ENCODE peak calls at places on chromosomes 1 and 21, in nine cellular contexts. Q is foreskin fibroblast, X is BE2C, C is fibroblast of lung, B is cardiac fibroblast, H is Peyer's patch, F is endothelial cell of umbilical vein, D is right lobe of liver, Z is OCI-LY7. G is an unnamed sample.

GRCh38 chr1:88698140-88698539 is 14.1 kb downstream of the PKN2 start:
- DNase-seq in Q (no peak), X (no peak), C (peak; percentile 38), B (peak; percentile 58), H (no peak), F (peak; percentile 57), D (no peak), Z (no peak), G (no peak)

GRCh38 chr1:17451731-17452130 is 12.3 kb upstream of the RCC2 start:
- DNase-seq in Q (no peak), X (no peak), C (no peak), B (no peak), H (no peak), F (no peak), D (no peak), Z (no peak), G (no peak)

GRCh38 chr21:43692949-43693348 is 26.0 kb upstream of the PDXK start:
- DNase-seq in Q (no peak), X (no peak), C (no peak), B (no peak), H (no peak), F (no peak), D (no peak), Z (no peak), G (no peak)

GRCh38 chr1:55727010-55727409 is 511.8 kb upstream of the USP24 start:
- DNase-seq in Q (peak; percentile 55), X (no peak), C (peak; percentile 70), B (peak; percentile 85), H (no peak), F (no peak), D (no peak), Z (no peak), G (no peak)

GRCh38 chr1:43349594-43350306 is 9.0 kb upstream of the CDC20 start:
- DNase-seq in Q (peak; percentile 37), X (no peak), C (peak; percentile 71), B (peak; percentile 48), H (no peak), F (no peak), D (no peak), Z (peak; percentile 36), G (peak; percentile 44)

GRCh38 chr1:115158181-115158580 is 68.9 kb upstream of the TSPAN2 start:
- DNase-seq in Q (peak; percentile 76), X (no peak), C (peak; percentile 80), B (peak; percentile 63), H (no peak), F (no peak), D (no peak), Z (no peak), G (no peak)

GRCh38 chr1:192951961-192952460 is 107.1 kb downstream of the UCHL5 start:
- DNase-seq in Q (peak; percentile 87), X (no peak), C (peak; percentile 89), B (peak; percentile 96), H (no peak), F (peak; percentile 96), D (no peak), Z (no peak), G (peak; percentile 15)

GRCh38 chr1:213250041-213250440 is 199.0 kb downstream of the RPS6KC1 start:
- DNase-seq in Q (no peak), X (peak; percentile 7), C (no peak), B (no peak), H (no peak), F (no peak), D (no peak), Z (no peak), G (no peak)

GRCh38 chr1:107010582-107010981 is 45.9 kb upstream of the PRMT6 start:
- DNase-seq in Q (no peak), X (no peak), C (no peak), B (no peak), H (no peak), F (no peak), D (no peak), Z (peak; percentile 56), G (no peak)

GRCh38 chr1:236403905-236404696 is 10.0 kb downstream of the EDARADD start:
- DNase-seq in Q (no peak), X (no peak), C (no peak), B (no peak), H (no peak), F (no peak), D (no peak), Z (no peak), G (no peak)
- TF ChIP-seq CTCF in Q (no peak), X (no peak), C (no peak), B (no peak), H (no peak), F (no peak), D (no peak), Z (no peak), G (no peak)

GRCh38 chr1:29728703-29729102 is 492.4 kb downstream of the PTPRU start:
- DNase-seq in Q (no peak), X (no peak), C (no peak), B (no peak), H (no peak), F (no peak), D (no peak), Z (no peak), G (no peak)
- H3K4me3 ChIP-seq in Q (no peak overlapping the region), X (no peak overlapping the region), C (no peak overlapping the region), B (no peak overlapping the region), H (no peak overlapping the region), F (no peak overlapping the region), D (no peak overlapping the region), Z (no peak overlapping the region), G (no peak overlapping the region)

DNA sequence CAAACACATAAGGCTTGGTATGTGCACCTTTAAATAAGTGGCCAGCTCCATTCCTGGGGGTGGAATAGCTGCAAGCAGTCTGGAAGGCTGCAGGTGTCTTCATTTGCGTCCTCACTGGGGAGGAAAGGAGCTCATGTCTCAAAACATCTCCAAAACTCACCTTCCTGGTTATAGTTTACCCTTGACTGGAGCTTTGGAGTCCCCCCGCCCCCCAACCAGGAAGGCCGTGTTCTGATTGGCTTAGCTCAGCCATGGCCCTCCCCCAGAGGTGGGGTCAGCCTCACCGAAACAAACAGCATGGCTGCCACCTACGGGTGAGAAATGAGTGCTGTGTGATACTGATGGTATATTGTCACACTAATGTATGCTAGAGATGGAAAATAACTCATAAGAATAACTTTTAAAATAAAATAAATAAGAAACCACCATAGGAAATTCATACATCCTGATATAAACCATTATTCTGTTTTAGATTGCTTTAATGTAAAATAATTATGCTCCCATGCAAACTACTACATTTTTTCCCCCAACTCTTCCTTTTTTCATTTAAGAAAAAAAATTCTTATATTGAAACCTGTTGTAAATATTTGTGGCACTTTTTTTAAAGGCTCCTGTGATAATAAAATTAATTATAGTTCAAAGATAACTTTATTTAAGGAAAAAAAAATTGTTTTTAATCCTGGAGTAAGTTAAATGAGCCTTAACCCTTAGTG is 90.8 kb downstream of the ZP4 start:
- DNase-seq in Q (no peak), X (peak; percentile 92), C (peak; percentile 34), B (peak; percentile 8), H (peak; percentile 80), F (no peak), D (peak; percentile 88), Z (peak; percentile 80), G (no peak)
- TF ChIP-seq CTCF in Q (no peak), X (peak; percentile 85), C (no peak), B (no peak), H (peak; percentile 72), F (no peak), D (peak; percentile 55), Z (peak; percentile 78), G (peak; percentile 18)

DNA sequence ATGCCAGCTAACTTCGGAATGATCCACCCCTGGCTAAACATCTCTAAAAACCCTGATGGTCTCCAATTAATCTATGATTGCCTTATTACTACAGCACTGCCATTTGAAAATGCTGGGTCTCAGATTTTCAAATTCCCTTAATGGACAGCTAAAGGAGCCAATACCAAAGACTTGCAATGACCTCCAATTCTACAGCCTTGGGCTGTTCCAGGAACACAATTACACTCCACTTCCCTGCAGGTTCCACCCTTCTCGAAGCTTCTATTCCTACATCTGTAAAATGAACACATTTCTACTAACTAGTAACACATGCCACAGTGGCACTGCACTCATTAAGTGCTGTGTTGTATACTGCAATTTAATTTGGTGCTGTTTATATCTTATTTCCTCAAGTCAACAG is 85.7 kb upstream of the AK4 start:
- DNase-seq in Q (no peak), X (no peak), C (no peak), B (no peak), H (no peak), F (no peak), D (no peak), Z (no peak), G (no peak)
- H3K4me3 ChIP-seq in Q (no peak overlapping the region), X (no peak overlapping the region), C (no peak overlapping the region), B (no peak overlapping the region), H (no peak overlapping the region), F (no peak overlapping the region), D (no peak overlapping the region), Z (no peak overlapping the region), G (no peak overlapping the region)

GRCh38 chr1:174932587-174932986 is 67.2 kb upstream of the CACYBP start:
- DNase-seq in Q (no peak), X (no peak), C (no peak), B (no peak), H (no peak), F (no peak), D (no peak), Z (no peak), G (no peak)
- TF ChIP-seq CTCF in Q (no peak), X (no peak), C (no peak), B (peak; percentile 3), H (no peak), F (no peak), D (no peak), Z (peak; percentile 30), G (peak; percentile 8)

GRCh38 chr1:156502396-156502748 is 1.8 kb upstream of the MEF2D start:
- DNase-seq in Q (no peak), X (no peak), C (no peak), B (peak; percentile 41), H (no peak), F (no peak), D (no peak), Z (peak; percentile 42), G (no peak)

GRCh38 chr1:156504062-156504813 is 3.7 kb upstream of the MEF2D start:
- DNase-seq in Q (no peak), X (no peak), C (no peak), B (no peak), H (peak; percentile 59), F (no peak), D (no peak), Z (peak; percentile 84), G (no peak)

GRCh38 chr1:156504821-156505678 is 4.5 kb upstream of the MEF2D start:
- DNase-seq in Q (peak; percentile 100), X (peak; percentile 98), C (peak; percentile 100), B (peak; percentile 100), H (peak; percentile 100), F (peak; percentile 98), D (peak; percentile 100), Z (peak; percentile 99), G (peak; percentile 97)

GRCh38 chr1:156502749-156503671 is 2.4 kb upstream of the MEF2D start:
- DNase-seq in Q (peak; percentile 92), X (no peak), C (peak; percentile 96), B (peak; percentile 95), H (peak; percentile 85), F (peak; percentile 97), D (no peak), Z (peak; percentile 30), G (no peak)

DNA sequence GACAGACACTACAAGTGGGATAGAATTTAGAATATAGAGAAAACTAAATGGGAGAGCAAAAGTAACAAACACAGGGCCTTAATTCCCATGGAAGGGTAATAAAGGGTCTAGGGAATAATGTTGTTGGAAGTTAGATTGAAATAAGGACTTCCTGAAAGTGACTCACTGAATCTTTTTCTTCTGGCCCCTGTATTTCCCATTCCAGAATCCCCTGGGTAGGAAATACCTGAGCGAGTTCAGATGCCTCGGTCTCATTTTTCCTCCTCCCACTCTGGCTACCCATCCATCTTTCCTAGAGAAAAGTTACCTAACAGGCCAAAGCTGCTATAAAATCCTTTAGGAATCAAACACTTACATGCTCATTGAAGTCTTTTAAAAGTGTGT is 3.1 kb upstream of the MEF2D start:
- DNase-seq in Q (no peak), X (no peak), C (no peak), B (no peak), H (no peak), F (no peak), D (no peak), Z (no peak), G (no peak)
- H3K4me3 ChIP-seq in Q (no peak overlapping the region), X (no peak overlapping the region), C (no peak overlapping the region), B (no peak overlapping the region), H (peak overlapping the region; percentile 19), F (no peak overlapping the region), D (no peak overlapping the region), Z (peak overlapping the region; percentile 58), G (no peak overlapping the region)